ENCODE peak calls at places on chromosomes 6 and 20, in five cellular contexts. V, F, Z, K and A are unnamed samples.

GRCh38 chr6:121093928-121094327 is 240.4 kb downstream of the TBC1D32 start:
- DNase-seq in V (peak; percentile 15), F (no peak), Z (no peak), K (no peak), A (no peak)

GRCh38 chr6:548517-548916 is 108.4 kb downstream of the HUS1B start:
- DNase-seq in V (no peak), F (no peak), Z (no peak), K (no peak), A (no peak)

GRCh38 chr6:5422321-5422915 is 161.1 kb downstream of the FARS2 start:
- DNase-seq in V (peak; percentile 47), F (no peak), Z (peak; percentile 71), K (peak; percentile 57), A (peak; percentile 55)

GRCh38 chr20:49210101-49210749 is 9.0 kb upstream of the DDX27 start:
- DNase-seq in V (no peak), F (no peak), Z (no peak), K (no peak), A (no peak)

GRCh38 chr6:161536141-161536735 is 262.4 kb upstream of the AGPAT4 start:
- DNase-seq in V (no peak), F (peak; percentile 9), Z (no peak), K (no peak), A (no peak)

GRCh38 chr6:13384506-13384905 is 56.2 kb upstream of the TBC1D7 start:
- DNase-seq in V (no peak), F (no peak), Z (no peak), K (no peak), A (no peak)

GRCh38 chr6:154815938-154816820 is 83.0 kb downstream of the SCAF8 start:
- DNase-seq in V (peak; percentile 50), F (no peak), Z (no peak), K (no peak), A (no peak)

GRCh38 chr6:129863664-129864063 is 2.5 kb upstream of the TMEM244 start:
- DNase-seq in V (peak; percentile 30), F (no peak), Z (no peak), K (no peak), A (no peak)

GRCh38 chr6:87925373-87926060 is 122.1 kb upstream of the SPACA1 start:
- DNase-seq in V (no peak), F (no peak), Z (no peak), K (no peak), A (no peak)

GRCh38 chr6:131997450-131998153 is 46.4 kb upstream of the CCN2 start:
- DNase-seq in V (no peak), F (no peak), Z (no peak), K (no peak), A (no peak)

GRCh38 chr6:156988276-156989158 is 211.3 kb downstream of the ARID1B start:
- DNase-seq in V (peak; percentile 57), F (no peak), Z (no peak), K (no peak), A (no peak)

GRCh38 chr20:49914310-49915117 is 815 bp downstream of the SPATA2 start:
- DNase-seq in V (peak; percentile 60), F (no peak), Z (no peak), K (no peak), A (peak; percentile 25)

GRCh38 chr20:32839227-32839981 is 19.3 kb upstream of the EFCAB8 start:
- DNase-seq in V (no peak), F (no peak), Z (no peak), K (no peak), A (no peak)

GRCh38 chr6:35973670-35974222 is 50.7 kb downstream of the SLC26A8 start:
- DNase-seq in V (peak; percentile 6), F (no peak), Z (no peak), K (no peak), A (peak; percentile 78)

GRCh38 chr6:96787846-96788580 is 49.3 kb downstream of the GPR63 start:
- DNase-seq in V (no peak), F (no peak), Z (no peak), K (no peak), A (no peak)

GRCh38 chr20:13419445-13419844 is 198.4 kb downstream of the ISM1 start:
- DNase-seq in V (no peak), F (no peak), Z (no peak), K (no peak), A (no peak)

GRCh38 chr6:10556496-10557391 is 35.6 kb downstream of the GCNT2 start:
- DNase-seq in V (peak; percentile 6), F (no peak), Z (no peak), K (no peak), A (no peak)

GRCh38 chr6:98775205-98775604 is 59.2 kb upstream of the POU3F2 start:
- DNase-seq in V (no peak), F (no peak), Z (no peak), K (no peak), A (no peak)

GRCh38 chr6:161076211-161076677 is 84.7 kb downstream of the MAP3K4 start:
- DNase-seq in V (no peak), F (no peak), Z (no peak), K (no peak), A (no peak)

GRCh38 chr20:36572701-36573102 is 695 bp upstream of the TGIF2 start:
- DNase-seq in V (peak; percentile 74), F (peak; percentile 39), Z (peak; percentile 51), K (no peak), A (no peak)

GRCh38 chr6:50815436-50816114 is 3.1 kb upstream of the TFAP2B start:
- DNase-seq in V (peak; percentile 9), F (no peak), Z (no peak), K (no peak), A (no peak)

GRCh38 chr20:64240243-64241015 is 15.1 kb upstream of the PCMTD2 start:
- DNase-seq in V (no peak), F (no peak), Z (no peak), K (no peak), A (no peak)

GRCh38 chr20:60261323-60261722 is 303.1 kb downstream of the CDH26 start:
- DNase-seq in V (no peak), F (no peak), Z (no peak), K (no peak), A (no peak)

GRCh38 chr6:34981951-34982350 is 92.9 kb downstream of the ANKS1A start:
- DNase-seq in V (peak; percentile 21), F (no peak), Z (no peak), K (no peak), A (peak; percentile 26)

GRCh38 chr6:136051140-136051775 is 198.9 kb downstream of the MTFR2 start:
- DNase-seq in V (peak; percentile 63), F (no peak), Z (no peak), K (no peak), A (peak; percentile 50)

GRCh38 chr6:6962086-6962485 is 145.7 kb upstream of the RREB1 start:
- DNase-seq in V (no peak), F (no peak), Z (no peak), K (no peak), A (peak; percentile 60)

GRCh38 chr20:45436732-45437485 is 21.0 kb downstream of the PIGT start:
- DNase-seq in V (peak; percentile 89), F (peak; percentile 80), Z (peak; percentile 84), K (peak; percentile 97), A (peak; percentile 99)
- H4K8ac ChIP-seq in V (peak overlapping the region; percentile 79), F (no peak overlapping the region), Z (no peak overlapping the region), K (peak overlapping the region; percentile 88), A (peak overlapping the region; percentile 74)

GRCh38 chr20:56552911-56553629 is 20.0 kb downstream of the FAM209B start:
- DNase-seq in V (no peak), F (no peak), Z (no peak), K (no peak), A (no peak)

GRCh38 chr20:56558968-56559367 is 25.9 kb downstream of the FAM209B start:
- DNase-seq in V (no peak), F (no peak), Z (no peak), K (no peak), A (no peak)

GRCh38 chr20:56551571-56551970 is 18.5 kb downstream of the FAM209B start:
- DNase-seq in V (no peak), F (no peak), Z (no peak), K (no peak), A (peak; percentile 2)

GRCh38 chr20:56554869-56555268 is 21.8 kb downstream of the FAM209B start:
- DNase-seq in V (peak; percentile 97), F (no peak), Z (peak; percentile 40), K (no peak), A (peak; percentile 24)
- H2BK12ac ChIP-seq in V (no peak overlapping the region), F (no peak overlapping the region), Z (no peak overlapping the region), K (no peak overlapping the region), A (no peak overlapping the region)

DNA sequence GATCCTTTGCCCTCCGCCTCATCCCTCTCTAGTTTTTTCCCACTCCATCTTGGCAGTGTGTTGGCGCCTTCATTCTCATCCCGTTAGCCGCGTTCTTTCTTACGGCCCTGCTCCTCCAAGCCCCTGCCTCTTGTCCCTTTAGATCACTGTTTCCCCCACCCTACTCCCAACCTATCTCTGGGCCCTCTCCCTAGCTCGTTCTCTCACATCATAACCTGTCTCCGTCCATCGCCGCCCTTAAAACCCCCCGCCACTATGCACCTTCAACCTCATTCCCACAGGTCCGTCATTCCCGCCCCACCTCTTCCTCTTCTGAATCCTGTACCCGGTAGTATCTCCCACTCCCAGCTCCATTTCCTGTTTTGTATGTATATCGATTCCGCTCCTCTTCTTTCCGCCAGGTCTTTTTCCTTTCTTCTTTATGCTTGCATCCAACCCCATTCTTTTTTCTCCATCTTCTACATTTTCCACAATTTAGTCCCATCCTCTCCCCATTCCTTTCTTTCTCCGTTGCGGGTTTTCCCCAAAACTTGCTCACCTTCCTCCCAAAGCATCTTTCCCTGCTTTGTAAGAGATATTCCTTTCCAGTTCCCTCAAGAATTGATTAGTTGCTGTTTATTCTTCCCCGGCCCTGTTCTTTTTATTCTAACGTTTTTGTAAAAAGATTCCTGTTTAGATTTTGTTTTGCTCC is 671 bp downstream of the EFHC1 start:
- DNase-seq in V (peak; percentile 51), F (peak; percentile 32), Z (peak; percentile 64), K (peak; percentile 59), A (peak; percentile 50)
- H4K8ac ChIP-seq in V (peak overlapping the region; percentile 59), F (no peak overlapping the region), Z (no peak overlapping the region), K (no peak overlapping the region), A (peak overlapping the region; percentile 43)

DNA sequence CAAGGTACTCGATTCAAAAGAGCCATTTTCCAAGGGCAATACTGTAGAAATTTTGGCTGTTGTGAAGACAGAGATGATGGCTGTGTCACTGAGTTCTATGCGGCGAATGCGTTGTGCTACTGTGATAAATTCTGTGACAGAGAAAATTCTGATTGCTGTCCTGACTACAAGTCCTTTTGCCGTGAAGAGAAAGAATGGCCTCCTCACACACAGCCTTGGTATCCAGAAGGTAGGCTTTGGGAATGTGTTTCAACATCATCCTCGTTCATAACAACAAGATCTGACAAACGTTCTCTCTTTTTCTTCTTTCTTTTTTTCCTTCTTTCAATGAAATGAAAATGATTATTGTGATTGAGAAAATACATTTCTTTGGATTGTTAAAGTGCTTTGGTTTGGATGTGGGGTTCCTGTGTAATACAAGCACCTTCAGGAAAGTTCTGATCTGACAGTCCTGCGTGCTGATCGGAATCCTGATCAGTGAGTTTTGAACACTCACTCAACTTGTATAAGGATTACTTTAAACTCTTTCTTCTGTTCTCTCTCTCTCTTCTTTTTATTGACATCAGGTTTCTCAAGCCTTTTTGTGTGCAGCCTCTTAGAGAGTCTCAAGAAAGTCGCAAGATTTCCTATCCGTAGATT is 555 bp downstream of the TINAG start:
- DNase-seq in V (no peak), F (no peak), Z (no peak), K (no peak), A (peak; percentile 1)
- H2BK12ac ChIP-seq in V (no peak overlapping the region), F (no peak overlapping the region), Z (no peak overlapping the region), K (no peak overlapping the region), A (no peak overlapping the region)